ENCODE peak calls at places on chromosomes 13 and 19, in five cellular contexts. V, H, I, M and W are unnamed samples.

GRCh38 chr13:108595416-108596257 is 33.8 kb upstream of the MYO16 start:
- DNase-seq in V (peak; percentile 64), H (no peak), I (no peak), M (no peak), W (no peak)

GRCh38 chr13:35349673-35350278 is 126.7 kb downstream of the MAB21L1 start:
- DNase-seq in V (no peak), H (no peak), I (no peak), M (no peak), W (no peak)

GRCh38 chr19:16849168-16849567 is 20.0 kb downstream of the SIN3B start:
- DNase-seq in V (no peak), H (peak; percentile 62), I (no peak), M (no peak), W (no peak)

GRCh38 chr19:33348301-33349010 is 25.1 kb upstream of the CEBPG start:
- DNase-seq in V (peak; percentile 23), H (no peak), I (peak; percentile 19), M (no peak), W (no peak)

GRCh38 chr13:45807520-45808099 is 43.9 kb downstream of the SIAH3 start:
- DNase-seq in V (peak; percentile 78), H (peak; percentile 17), I (peak; percentile 61), M (no peak), W (no peak)

GRCh38 chr19:928471-929259 is 2.8 kb downstream of the ARID3A start:
- DNase-seq in V (peak; percentile 78), H (no peak), I (no peak), M (peak; percentile 28), W (no peak)

GRCh38 chr13:101624210-101624922 is 171.9 kb downstream of the ITGBL1 start:
- DNase-seq in V (peak; percentile 56), H (peak; percentile 11), I (no peak), M (no peak), W (no peak)

GRCh38 chr13:98171806-98172569 is 5.1 kb downstream of the RNF113B start:
- DNase-seq in V (peak; percentile 71), H (peak; percentile 32), I (peak; percentile 83), M (peak; percentile 39), W (no peak)

GRCh38 chr19:57068326-57068725 is 51.5 kb upstream of the USP29 start:
- DNase-seq in V (no peak), H (no peak), I (no peak), M (no peak), W (no peak)

GRCh38 chr13:98384739-98385138 is 192.2 kb downstream of the STK24 start:
- DNase-seq in V (no peak), H (peak; percentile 63), I (peak; percentile 41), M (no peak), W (no peak)

GRCh38 chr13:39040206-39040605 is 1.9 kb downstream of the NHLRC3 start:
- DNase-seq in V (no peak), H (no peak), I (no peak), M (no peak), W (no peak)

GRCh38 chr19:13537454-13537853 is 31.2 kb upstream of the CACNA1A start:
- DNase-seq in V (peak; percentile 74), H (no peak), I (no peak), M (no peak), W (no peak)

GRCh38 chr13:22451345-22451744 is 729.4 kb upstream of the SGCG start:
- DNase-seq in V (no peak), H (no peak), I (no peak), M (peak; percentile 29), W (no peak)

GRCh38 chr19:29622191-29623070 is 16.3 kb downstream of the POP4 start:
- DNase-seq in V (peak; percentile 78), H (no peak), I (no peak), M (no peak), W (no peak)

GRCh38 chr13:36363464-36363863 is 17.3 kb upstream of the SPART start:
- DNase-seq in V (no peak), H (no peak), I (no peak), M (no peak), W (no peak)

GRCh38 chr13:42746846-42747245 is 34.5 kb upstream of the FAM216B start:
- DNase-seq in V (no peak), H (peak; percentile 58), I (no peak), M (no peak), W (no peak)

GRCh38 chr19:55258476-55258827 is 365 bp downstream of the PPP6R1 start:
- DNase-seq in V (no peak), H (no peak), I (peak; percentile 42), M (no peak), W (no peak)

GRCh38 chr13:102700088-102701031 is 5.5 kb upstream of the METTL21C start:
- DNase-seq in V (no peak), H (no peak), I (no peak), M (no peak), W (no peak)

GRCh38 chr13:102703721-102704035 is 8.8 kb upstream of the METTL21C start:
- DNase-seq in V (no peak), H (no peak), I (no peak), M (no peak), W (no peak)

GRCh38 chr13:102702965-102703720 is 8.3 kb upstream of the METTL21C start:
- DNase-seq in V (no peak), H (no peak), I (no peak), M (no peak), W (no peak)

GRCh38 chr13:102699419-102699961 is 4.6 kb upstream of the METTL21C start:
- DNase-seq in V (no peak), H (no peak), I (no peak), M (no peak), W (no peak)

DNA sequence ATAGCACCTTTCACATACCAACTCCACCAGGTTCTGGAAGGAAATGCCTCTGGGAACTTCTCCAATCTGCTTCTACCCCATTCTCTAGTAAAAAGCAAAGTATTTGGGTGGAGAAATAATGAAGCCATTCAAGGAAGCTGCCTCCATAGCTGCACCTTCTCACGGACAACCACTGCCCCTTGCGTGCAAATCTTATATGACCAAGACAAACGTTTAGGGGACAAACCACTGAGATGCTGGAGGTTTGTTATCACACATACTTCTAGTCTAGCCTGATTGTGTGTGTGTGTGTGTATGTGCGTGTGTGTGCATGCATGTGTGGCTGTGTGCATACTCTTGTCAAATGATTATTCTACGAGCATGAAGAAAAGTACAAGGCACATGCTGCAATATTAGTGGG is 6.5 kb upstream of the METTL21C start:
- DNase-seq in V (no peak), H (no peak), I (no peak), M (no peak), W (no peak)
- H3K4me1 ChIP-seq in V (peaks cover 10% of the 10 kb centered on the region), H (no peaks in the 10 kb centered on the region), I (no peaks in the 10 kb centered on the region), M (peaks cover 5% of the 10 kb centered on the region), W (no peaks in the 10 kb centered on the region)

DNA sequence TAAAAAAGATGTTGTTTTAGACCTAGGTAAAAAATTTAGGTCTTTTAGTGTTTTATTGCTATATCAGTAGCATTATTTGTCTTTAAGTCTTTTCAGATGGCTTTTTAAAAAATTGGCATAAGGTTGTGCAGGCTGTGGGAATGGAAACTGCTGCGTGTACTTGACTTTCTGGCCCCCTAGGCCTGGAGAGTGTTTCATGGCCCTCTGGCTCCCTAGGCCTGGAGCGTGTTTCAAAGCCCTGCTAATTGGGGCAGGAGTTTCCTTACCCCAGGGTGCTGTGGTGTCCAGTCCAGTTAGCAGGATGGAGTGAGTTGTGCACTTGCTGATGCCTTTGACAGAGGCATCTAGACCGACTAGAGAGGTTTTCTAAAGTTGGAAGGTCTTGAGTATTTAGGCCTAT is 23.8 kb downstream of the PRAM1 start:
- DNase-seq in V (no peak), H (no peak), I (no peak), M (no peak), W (no peak)
- H3K27ac ChIP-seq in V (no peak overlapping the region), H (no peak overlapping the region), I (no peak overlapping the region), M (peak overlapping the region; percentile 43), W (no peak overlapping the region)

GRCh38 chr13:79937311-79938243 is 403.3 kb downstream of the SPRY2 start:
- DNase-seq in V (peak; percentile 35), H (no peak), I (no peak), M (no peak), W (no peak)

GRCh38 chr13:79936368-79937136 is 404.4 kb downstream of the SPRY2 start:
- DNase-seq in V (no peak), H (peak; percentile 100), I (no peak), M (no peak), W (no peak)

GRCh38 chr13:79943633-79944032 is 397.3 kb downstream of the SPRY2 start:
- DNase-seq in V (no peak), H (no peak), I (no peak), M (no peak), W (no peak)

GRCh38 chr13:79946556-79946955 is 394.4 kb downstream of the SPRY2 start:
- DNase-seq in V (no peak), H (no peak), I (no peak), M (no peak), W (no peak)

GRCh38 chr13:79941752-79942151 is 399.2 kb downstream of the SPRY2 start:
- DNase-seq in V (no peak), H (no peak), I (no peak), M (no peak), W (no peak)
- TF ChIP-seq CTCF in V (no peak), H (no peak), I (no peak), M (no peak), W (no peak)

GRCh38 chr13:44713793-44714469 is 137.8 kb upstream of the TSC22D1 start:
- DNase-seq in V (peak; percentile 76), H (peak; percentile 94), I (no peak), M (no peak), W (no peak)
- H3K4me1 ChIP-seq in V (no peaks in the 10 kb centered on the region), H (peaks cover 15% of the 10 kb centered on the region), I (no peaks in the 10 kb centered on the region), M (peaks cover 25% of the 10 kb centered on the region), W (peaks cover 5% of the 10 kb centered on the region)

GRCh38 chr13:111269508-111269907 is 50.9 kb upstream of the TEX29 start:
- DNase-seq in V (peak; percentile 59), H (no peak), I (no peak), M (no peak), W (no peak)

GRCh38 chr13:111272117-111272516 is 48.3 kb upstream of the TEX29 start:
- DNase-seq in V (no peak), H (no peak), I (no peak), M (no peak), W (no peak)

GRCh38 chr13:111271186-111271698 is 49.2 kb upstream of the TEX29 start:
- DNase-seq in V (no peak), H (no peak), I (no peak), M (no peak), W (no peak)

GRCh38 chr13:111270765-111271164 is 49.7 kb upstream of the TEX29 start:
- DNase-seq in V (no peak), H (peak; percentile 55), I (no peak), M (no peak), W (no peak)

DNA sequence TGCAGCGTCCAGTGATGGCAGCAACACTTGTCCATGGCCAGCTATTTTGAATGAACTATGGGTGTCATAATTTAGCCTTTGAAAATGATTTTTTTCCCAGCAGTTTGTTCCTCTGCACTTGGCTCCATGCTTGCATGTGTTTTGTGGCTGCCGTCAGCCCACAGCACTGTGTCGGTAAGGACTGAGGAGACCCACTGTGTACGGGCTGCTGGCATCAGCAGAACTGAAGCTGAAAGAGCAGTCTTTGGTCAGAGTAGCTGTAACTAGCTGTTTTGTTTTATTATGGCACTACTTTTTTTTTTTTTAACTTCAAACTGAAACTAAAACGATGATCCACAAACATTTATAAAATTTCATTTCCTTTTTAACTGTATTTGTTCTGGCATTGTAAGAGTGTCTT is 50.3 kb upstream of the TEX29 start:
- DNase-seq in V (no peak), H (no peak), I (no peak), M (no peak), W (no peak)
- H3K27ac ChIP-seq in V (no peak overlapping the region), H (no peak overlapping the region), I (no peak overlapping the region), M (peak overlapping the region; percentile 53), W (no peak overlapping the region)

GRCh38 chr19:46371371-46371901 is 24.5 kb downstream of the PPP5C start:
- DNase-seq in V (no peak), H (peak; percentile 28), I (no peak), M (no peak), W (peak; percentile 45)
- TF ChIP-seq CTCF in V (peak; percentile 31), H (no peak), I (no peak), M (no peak), W (no peak)